ENCODE peak calls at places on chromosomes 6 and 20, in seven cellular contexts. L is germinal center, I is NCI-H524, E is HT-29, K is GM04503, O is MCF 10A, Q is mammary epithelial cell. D is an unnamed sample.

GRCh38 chr6:158322724-158323560 is 10.7 kb downstream of the TULP4 start:
- DNase-seq in L (no peak), I (no peak), E (peak; percentile 61), K (no peak), O (peak; percentile 68), Q (peak; percentile 89), D (no peak)

GRCh38 chr20:2800590-2801458 is at the start of gene CPXM1:
- DNase-seq in L (peak; percentile 55), I (no peak), E (no peak), K (no peak), O (no peak), Q (no peak), D (no peak)

GRCh38 chr6:132354517-132355167 is 46.6 kb downstream of the MOXD1 start:
- DNase-seq in L (peak; percentile 40), I (no peak), E (no peak), K (no peak), O (peak; percentile 37), Q (peak; percentile 52), D (no peak)

GRCh38 chr6:53916804-53917463 is 122.1 kb downstream of the LRRC1 start:
- DNase-seq in L (no peak), I (no peak), E (no peak), K (no peak), O (no peak), Q (no peak), D (no peak)

GRCh38 chr20:1524004-1524403 is 32.8 kb upstream of the SIRPB2 start:
- DNase-seq in L (peak; percentile 42), I (no peak), E (no peak), K (no peak), O (no peak), Q (no peak), D (no peak)

GRCh38 chr6:34601706-34602105 is 45.6 kb upstream of the SPDEF start:
- DNase-seq in L (no peak), I (peak; percentile 90), E (no peak), K (no peak), O (no peak), Q (no peak), D (peak; percentile 76)

GRCh38 chr6:79985128-79985527 is 19.3 kb upstream of the TTK start:
- DNase-seq in L (peak; percentile 3), I (no peak), E (no peak), K (no peak), O (no peak), Q (no peak), D (no peak)

GRCh38 chr6:106525111-106525884 is 104.0 kb downstream of the RTN4IP1 start:
- DNase-seq in L (peak; percentile 70), I (no peak), E (peak; percentile 56), K (no peak), O (peak; percentile 49), Q (peak; percentile 54), D (no peak)

GRCh38 chr20:24763386-24764026 is 185.6 kb upstream of the CST7 start:
- DNase-seq in L (no peak), I (no peak), E (no peak), K (no peak), O (no peak), Q (no peak), D (no peak)

GRCh38 chr20:3755814-3756480 is 11.6 kb downstream of the ADISSP start:
- DNase-seq in L (no peak), I (no peak), E (no peak), K (no peak), O (no peak), Q (no peak), D (no peak)

GRCh38 chr6:15523679-15524630 is 138.9 kb downstream of the DTNBP1 start:
- DNase-seq in L (no peak), I (no peak), E (no peak), K (no peak), O (no peak), Q (no peak), D (no peak)

GRCh38 chr6:24140572-24140971 is 14.6 kb downstream of the NRSN1 start:
- DNase-seq in L (no peak), I (no peak), E (no peak), K (no peak), O (no peak), Q (no peak), D (no peak)

GRCh38 chr20:14333734-14334133 is 3.7 kb downstream of the FLRT3 start:
- DNase-seq in L (no peak), I (no peak), E (no peak), K (no peak), O (peak; percentile 16), Q (no peak), D (no peak)

GRCh38 chr6:129089357-129089756 is 206.4 kb downstream of the LAMA2 start:
- DNase-seq in L (no peak), I (no peak), E (no peak), K (no peak), O (no peak), Q (no peak), D (no peak)

GRCh38 chr20:46928580-46929132 is 34.0 kb downstream of the EYA2 start:
- DNase-seq in L (no peak), I (no peak), E (no peak), K (peak; percentile 22), O (no peak), Q (peak; percentile 20), D (no peak)

GRCh38 chr6:26075063-26075717 is 12.0 kb upstream of the HFE start:
- DNase-seq in L (no peak), I (no peak), E (no peak), K (no peak), O (no peak), Q (no peak), D (no peak)

GRCh38 chr6:159061805-159062563 is 17.2 kb upstream of the TAGAP start:
- DNase-seq in L (peak; percentile 50), I (no peak), E (no peak), K (no peak), O (no peak), Q (no peak), D (no peak)

GRCh38 chr6:159790947-159791598 is 806 bp downstream of the MRPL18 start:
- DNase-seq in L (peak; percentile 38), I (no peak), E (peak; percentile 30), K (no peak), O (no peak), Q (peak; percentile 20), D (no peak)

GRCh38 chr6:55882731-55883595 is 7.6 kb upstream of the BMP5 start:
- DNase-seq in L (no peak), I (no peak), E (peak; percentile 60), K (no peak), O (peak; percentile 93), Q (peak; percentile 73), D (no peak)

GRCh38 chr6:42088101-42088591 is 37.8 kb downstream of the TAF8 start:
- DNase-seq in L (no peak), I (no peak), E (peak; percentile 80), K (no peak), O (peak; percentile 65), Q (peak; percentile 73), D (no peak)

GRCh38 chr6:31293343-31293742 is 21.5 kb upstream of the HLA-C start:
- DNase-seq in L (no peak), I (no peak), E (peak; percentile 30), K (no peak), O (peak; percentile 67), Q (peak; percentile 20), D (no peak)

GRCh38 chr6:39211183-39211582 is 18.1 kb downstream of the KCNK5 start:
- DNase-seq in L (no peak), I (no peak), E (no peak), K (no peak), O (no peak), Q (no peak), D (no peak)

GRCh38 chr20:41275181-41275793 is 42.2 kb downstream of the ZHX3 start:
- DNase-seq in L (no peak), I (no peak), E (no peak), K (peak; percentile 49), O (no peak), Q (no peak), D (no peak)

GRCh38 chr6:154606457-154606856 is 96.0 kb upstream of the CNKSR3 start:
- DNase-seq in L (peak; percentile 24), I (no peak), E (no peak), K (no peak), O (no peak), Q (peak; percentile 96), D (no peak)

GRCh38 chr6:34154668-34155447 is 9.0 kb upstream of the GRM4 start:
- DNase-seq in L (peak; percentile 89), I (peak; percentile 32), E (peak; percentile 33), K (no peak), O (peak; percentile 43), Q (no peak), D (no peak)

GRCh38 chr6:14206351-14206750 is 88.8 kb downstream of the CD83 start:
- DNase-seq in L (no peak), I (no peak), E (no peak), K (no peak), O (no peak), Q (no peak), D (no peak)

GRCh38 chr20:33072813-33073212 is 6.6 kb upstream of the BPIFB4 start:
- DNase-seq in L (no peak), I (no peak), E (no peak), K (no peak), O (no peak), Q (no peak), D (no peak)

GRCh38 chr6:136920858-136921520 is 1.1 kb upstream of the SLC35D3 start:
- DNase-seq in L (peak; percentile 9), I (no peak), E (peak; percentile 18), K (no peak), O (no peak), Q (peak; percentile 6), D (no peak)

GRCh38 chr6:134732761-134733160 is 217.1 kb downstream of the ALDH8A1 start:
- DNase-seq in L (no peak), I (no peak), E (no peak), K (no peak), O (no peak), Q (no peak), D (no peak)

D was measured in cerebellar nuclear complex.